ENCODE peak calls at places on chromosomes 16 and 17, in six cellular contexts. I is uterus, Z is tibial artery, G is K562, K is upper lobe of left lung, D is cardiac muscle cell. P is an unnamed sample.

GRCh38 chr17:50264263-50265113 is 9.8 kb upstream of the TMEM92 start:
- DNase-seq in Z (peak; percentile 26), D (no peak), I (peak; percentile 77), K (no peak), G (peak; percentile 36), P (no peak)

GRCh38 chr17:72466199-72466598 is 345.4 kb downstream of the SOX9 start:
- DNase-seq in K (peak; percentile 41), I (no peak), G (no peak), D (peak; percentile 42), Z (no peak), P (no peak)

GRCh38 chr17:7587420-7587786 is 2.5 kb downstream of the SOX15 start:
- DNase-seq in Z (peak; percentile 37), I (no peak), K (no peak), G (no peak), D (peak; percentile 76), P (no peak)

GRCh38 chr16:54980821-54981220 is 50.2 kb downstream of the IRX5 start:
- DNase-seq in D (no peak), Z (no peak), K (no peak), I (no peak), G (no peak), P (no peak)

GRCh38 chr16:2919511-2920255 is 8.0 kb downstream of the FLYWCH1 start:
- DNase-seq in D (peak; percentile 82), I (peak; percentile 72), Z (peak; percentile 65), K (peak; percentile 36), G (peak; percentile 58), P (peak; percentile 81)

GRCh38 chr16:70419384-70420327 is 19.2 kb downstream of the ST3GAL2 start:
- DNase-seq in K (no peak), D (no peak), Z (no peak), I (no peak), G (no peak), P (no peak)

GRCh38 chr17:11682646-11683045 is 84.4 kb downstream of the DNAH9 start:
- DNase-seq in G (no peak), I (no peak), D (no peak), K (no peak), Z (no peak), P (peak; percentile 21)

GRCh38 chr16:57871457-57871856 is 69.2 kb upstream of the KIFC3 start:
- DNase-seq in Z (no peak), G (no peak), D (peak; percentile 36), I (no peak), K (no peak), P (peak; percentile 66)

GRCh38 chr17:31496097-31496496 is 104.6 kb downstream of the RAB11FIP4 start:
- DNase-seq in Z (no peak), I (no peak), D (no peak), G (no peak), K (no peak), P (no peak)

GRCh38 chr16:8505327-8505991 is 84.9 kb downstream of the TMEM114 start:
- DNase-seq in D (no peak), G (no peak), Z (no peak), K (no peak), I (no peak), P (no peak)

GRCh38 chr17:20095366-20096080 is 86.4 kb downstream of the SPECC1 start:
- DNase-seq in G (no peak), I (peak; percentile 66), K (no peak), Z (peak; percentile 82), D (peak; percentile 56), P (peak; percentile 42)

GRCh38 chr16:23148513-23149266 is 562 bp downstream of the USP31 start:
- DNase-seq in D (peak; percentile 62), I (peak; percentile 66), G (peak; percentile 67), K (peak; percentile 78), Z (peak; percentile 48), P (peak; percentile 54)

GRCh38 chr17:32783602-32784001 is 93.3 kb downstream of the MYO1D start:
- DNase-seq in D (peak; percentile 76), G (peak; percentile 49), K (no peak), I (no peak), Z (no peak), P (peak; percentile 60)

GRCh38 chr17:40550608-40551007 is 14.7 kb downstream of the CCR7 start:
- DNase-seq in Z (peak; percentile 77), K (peak; percentile 20), D (peak; percentile 96), I (peak; percentile 84), G (no peak), P (no peak)

GRCh38 chr17:57342141-57342540 is 85.8 kb downstream of the MSI2 start:
- DNase-seq in K (no peak), Z (no peak), G (no peak), I (no peak), D (no peak), P (no peak)

DNA sequence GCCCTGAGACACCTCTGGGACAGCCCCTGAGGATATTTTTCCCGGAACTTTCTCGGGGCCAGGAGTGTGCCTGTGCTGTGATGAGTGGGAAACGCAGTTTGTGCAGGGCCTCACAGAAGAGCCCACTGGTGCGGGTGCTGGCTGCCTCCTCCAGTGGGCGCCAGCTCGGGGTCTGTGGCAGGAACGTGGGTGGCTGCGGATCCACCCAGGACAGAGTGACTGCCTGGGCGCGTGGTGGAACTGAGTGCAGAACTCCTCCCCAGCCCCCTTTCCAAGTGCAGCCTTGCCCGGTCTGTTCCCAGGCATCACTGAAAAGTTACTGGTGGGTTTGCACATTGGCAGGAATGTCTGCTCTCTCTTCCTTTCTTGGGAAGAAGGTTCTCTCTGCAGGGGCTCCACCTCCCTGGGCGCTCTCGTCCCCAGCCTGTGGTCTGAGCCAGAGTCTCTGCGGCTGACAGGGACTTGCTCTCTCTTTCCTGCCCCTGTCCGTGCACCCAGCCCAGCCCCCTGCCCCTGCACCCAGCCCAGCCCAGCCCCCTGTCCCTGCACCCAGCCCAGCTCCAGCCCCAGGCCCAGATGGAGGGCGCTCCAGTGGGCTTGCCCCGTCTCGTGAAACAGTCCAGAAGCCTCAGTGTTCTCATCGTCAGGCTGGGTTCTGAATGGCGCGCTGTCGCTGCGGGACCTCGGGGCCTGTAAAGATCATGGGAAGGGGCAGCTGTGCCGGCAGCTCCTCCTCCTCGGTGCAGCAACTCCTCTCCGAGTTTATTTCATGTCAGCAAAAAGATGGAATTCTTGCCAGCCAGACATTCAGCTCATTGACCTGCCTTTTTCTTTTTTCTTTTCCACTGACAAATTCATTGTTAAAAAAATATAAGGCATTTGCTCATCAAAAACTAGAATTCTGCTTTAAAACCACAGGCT is 117.5 kb downstream of the BANP start:
- DNase-seq in D (no peak), K (no peak), G (no peak), Z (no peak), I (no peak), P (no peak)
- TF ChIP-seq CTCF in D (no peak), K (no peak), G (no peak), Z (no peak), I (no peak), P (peak; percentile 11)

GRCh38 chr16:67562918-67563707 is 787 bp downstream of the CTCF start:
- DNase-seq in Z (no peak), I (peak; percentile 57), D (peak; percentile 64), K (peak; percentile 58), G (peak; percentile 67), P (peak; percentile 82)

GRCh38 chr16:67561824-67562525 is 351 bp upstream of the CTCF start:
- DNase-seq in G (peak; percentile 93), I (peak; percentile 95), K (peak; percentile 98), Z (peak; percentile 97), D (peak; percentile 99), P (peak; percentile 98)

GRCh38 chr16:67563708-67564468 is 1.6 kb downstream of the CTCF start:
- DNase-seq in G (no peak), K (peak; percentile 76), Z (peak; percentile 67), D (peak; percentile 80), I (peak; percentile 71), P (peak; percentile 39)

GRCh38 chr16:67562526-67562917 is at the start of gene CTCF:
- DNase-seq in D (peak; percentile 90), G (peak; percentile 81), I (peak; percentile 81), Z (peak; percentile 76), K (peak; percentile 90), P (peak; percentile 90)

GRCh38 chr16:67565470-67566100 is 3.3 kb downstream of the CTCF start:
- DNase-seq in K (no peak), Z (no peak), I (no peak), G (no peak), D (no peak), P (no peak)
- H3K27ac ChIP-seq in K (no peak overlapping the region), Z (no peak overlapping the region), I (no peak overlapping the region), G (no peak overlapping the region), D (no peak overlapping the region), P (peak overlapping the region; percentile 46)

GRCh38 chr17:70527364-70527888 is 358.1 kb downstream of the KCNJ2 start:
- DNase-seq in D (no peak), I (no peak), Z (no peak), K (peak; percentile 52), G (no peak), P (no peak)

GRCh38 chr17:70520447-70520846 is 351.1 kb downstream of the KCNJ2 start:
- DNase-seq in I (no peak), K (no peak), G (no peak), D (no peak), Z (no peak), P (no peak)

GRCh38 chr17:70521821-70522256 is 352.5 kb downstream of the KCNJ2 start:
- DNase-seq in I (no peak), Z (peak; percentile 50), G (no peak), D (peak; percentile 69), K (peak; percentile 74), P (peak; percentile 2)

GRCh38 chr17:70525976-70526375 is 356.6 kb downstream of the KCNJ2 start:
- DNase-seq in Z (no peak), I (no peak), D (no peak), K (no peak), G (no peak), P (no peak)

GRCh38 chr17:70523407-70523806 is 354.1 kb downstream of the KCNJ2 start:
- DNase-seq in K (no peak), Z (no peak), G (no peak), D (no peak), I (no peak), P (no peak)
- H3K27me3 ChIP-seq in K (no peaks in the 10 kb centered on the region), Z (no peaks in the 10 kb centered on the region), G (no peaks in the 10 kb centered on the region), D (no peaks in the 10 kb centered on the region), I (no peaks in the 10 kb centered on the region), P (no peaks in the 10 kb centered on the region)

GRCh38 chr17:74176546-74177001 is 26.9 kb upstream of the RPL38 start:
- DNase-seq in Z (peak; percentile 49), D (peak; percentile 75), K (peak; percentile 45), I (peak; percentile 28), G (peak; percentile 68), P (peak; percentile 82)
- TF ChIP-seq CTCF in Z (peak; percentile 70), D (peak; percentile 91), K (peak; percentile 73), I (peak; percentile 63), G (peak; percentile 84), P (peak; percentile 88)

GRCh38 chr16:25066426-25066746 is 45.2 kb upstream of the LCMT1 start:
- DNase-seq in D (no peak), I (no peak), G (peak; percentile 19), Z (no peak), K (no peak), P (no peak)

GRCh38 chr16:25065899-25066298 is 45.6 kb upstream of the LCMT1 start:
- DNase-seq in D (no peak), K (no peak), G (peak; percentile 27), I (no peak), Z (no peak), P (no peak)

GRCh38 chr16:25063865-25064264 is 47.7 kb upstream of the LCMT1 start:
- DNase-seq in D (peak; percentile 57), I (no peak), K (no peak), Z (no peak), G (peak; percentile 68), P (no peak)

GRCh38 chr16:25063102-25063501 is 47.9 kb upstream of the ARHGAP17 start:
- DNase-seq in D (no peak), K (no peak), I (no peak), G (no peak), Z (no peak), P (no peak)

GRCh38 chr16:25064967-25065366 is 46.6 kb upstream of the LCMT1 start:
- DNase-seq in D (no peak), I (no peak), K (no peak), Z (no peak), G (no peak), P (no peak)
- H3K27ac ChIP-seq in D (no peak overlapping the region), I (no peak overlapping the region), K (no peak overlapping the region), Z (peak overlapping the region; percentile 17), G (no peak overlapping the region), P (no peak overlapping the region)

P was measured in A673.